ENCODE peak calls at places on chromosome 21, in nine cellular contexts. M is upper lobe of left lung, F is NB4, L is A549, J is spleen, K is stomach, R is IMR-90, O is esophagus squamous epithelium, G is ovary. A is an unnamed sample.

GRCh38 chr21:45460011-45460565 is 55.1 kb downstream of the COL18A1 start:
- DNase-seq in M (peak), F (no peak), L (no peak), J (peak), K (no peak), R (no peak), O (no peak), G (no peak), A (no peak)

GRCh38 chr21:16124397-16125130 is 394.8 kb downstream of the USP25 start:
- DNase-seq in M (no peak), F (no peak), L (no peak), J (no peak), K (no peak), R (peak), O (no peak), G (peak), A (no peak)

GRCh38 chr21:45125347-45125746 is 51.0 kb downstream of the ADARB1 start:
- DNase-seq in M (no peak), F (no peak), L (no peak), J (peak), K (no peak), R (no peak), O (no peak), G (no peak), A (no peak)

GRCh38 chr21:36321325-36322082 is 1.5 kb downstream of the MORC3 start:
- DNase-seq in M (no peak), F (peak), L (no peak), J (peak), K (peak), R (peak), O (no peak), G (no peak), A (no peak)

GRCh38 chr21:45110873-45111624 is 36.7 kb downstream of the ADARB1 start:
- DNase-seq in M (no peak), F (peak), L (no peak), J (no peak), K (no peak), R (no peak), O (no peak), G (no peak), A (no peak)

GRCh38 chr21:45776971-45777370 is 133.4 kb downstream of the PCBP3 start:
- DNase-seq in M (no peak), F (no peak), L (no peak), J (no peak), K (no peak), R (no peak), O (no peak), G (no peak), A (no peak)

GRCh38 chr21:34648739-34649297 is 20.0 kb upstream of the CLIC6 start:
- DNase-seq in M (no peak), F (no peak), L (no peak), J (no peak), K (peak), R (no peak), O (no peak), G (no peak), A (no peak)

GRCh38 chr21:36890086-36890485 is 76.4 kb downstream of the HLCS start:
- DNase-seq in M (no peak), F (no peak), L (no peak), J (no peak), K (no peak), R (no peak), O (no peak), G (no peak), A (no peak)

GRCh38 chr21:14675774-14676530 is 129.8 kb upstream of the SAMSN1 start:
- DNase-seq in M (no peak), F (peak), L (no peak), J (no peak), K (no peak), R (no peak), O (no peak), G (no peak), A (no peak)

GRCh38 chr21:18155508-18156193 is 89.0 kb upstream of the CHODL start:
- DNase-seq in M (no peak), F (no peak), L (no peak), J (no peak), K (no peak), R (no peak), O (no peak), G (no peak), A (no peak)

GRCh38 chr21:36209626-36210171 is 53.1 kb downstream of the DOP1B start:
- DNase-seq in M (no peak), F (peak), L (no peak), J (no peak), K (peak), R (peak), O (no peak), G (no peak), A (no peak)

GRCh38 chr21:33854604-33855003 is 61.0 kb downstream of the ATP5PO start:
- DNase-seq in M (no peak), F (no peak), L (peak), J (no peak), K (no peak), R (no peak), O (no peak), G (no peak), A (peak)

GRCh38 chr21:45997495-45998275 is 16.1 kb downstream of the COL6A1 start:
- DNase-seq in M (peak), F (no peak), L (no peak), J (peak), K (no peak), R (no peak), O (no peak), G (peak), A (no peak)

GRCh38 chr21:45543710-45544448 is 1.6 kb upstream of the SLC19A1 start:
- DNase-seq in M (peak), F (no peak), L (no peak), J (peak), K (peak), R (no peak), O (no peak), G (peak), A (no peak)

GRCh38 chr21:17576080-17576835 is 36.4 kb downstream of the BTG3 start:
- DNase-seq in M (no peak), F (no peak), L (no peak), J (no peak), K (no peak), R (no peak), O (no peak), G (no peak), A (no peak)

GRCh38 chr21:37758997-37759396 is 157.3 kb downstream of the KCNJ6 start:
- DNase-seq in M (no peak), F (peak), L (peak), J (no peak), K (peak), R (peak), O (no peak), G (no peak), A (peak)

GRCh38 chr21:27722095-27722494 is 755.2 kb upstream of the ADAMTS5 start:
- DNase-seq in M (no peak), F (no peak), L (no peak), J (no peak), K (no peak), R (no peak), O (no peak), G (no peak), A (no peak)

GRCh38 chr21:16345757-16346156 is 616.0 kb downstream of the USP25 start:
- DNase-seq in M (no peak), F (no peak), L (no peak), J (no peak), K (no peak), R (no peak), O (no peak), G (no peak), A (no peak)

GRCh38 chr21:27803571-27803970 is 836.7 kb upstream of the ADAMTS5 start:
- DNase-seq in M (no peak), F (no peak), L (no peak), J (no peak), K (no peak), R (peak), O (no peak), G (no peak), A (no peak)

GRCh38 chr21:30733026-30733425 is 14.0 kb downstream of the KRTAP21-2 start:
- DNase-seq in M (no peak), F (no peak), L (no peak), J (no peak), K (no peak), R (no peak), O (no peak), G (no peak), A (no peak)

GRCh38 chr21:27173052-27173451 is 206.2 kb upstream of the ADAMTS5 start:
- DNase-seq in M (no peak), F (no peak), L (no peak), J (no peak), K (no peak), R (no peak), O (no peak), G (no peak), A (no peak)

GRCh38 chr21:28213221-28213620 is 779.5 kb downstream of the LTN1 start:
- DNase-seq in M (no peak), F (no peak), L (no peak), J (no peak), K (no peak), R (no peak), O (no peak), G (no peak), A (no peak)

GRCh38 chr21:23218667-23219066 is 2220.5 kb downstream of the NCAM2 start:
- DNase-seq in M (no peak), F (no peak), L (no peak), J (no peak), K (no peak), R (no peak), O (no peak), G (no peak), A (no peak)

GRCh38 chr21:33655591-33656221 is 13.4 kb downstream of the ITSN1 start:
- DNase-seq in M (no peak), F (no peak), L (peak), J (no peak), K (no peak), R (peak), O (no peak), G (no peak), A (peak)

GRCh38 chr21:46182548-46183336 is 1.5 kb downstream of the SPATC1L start:
- DNase-seq in M (peak), F (no peak), L (no peak), J (peak), K (no peak), R (no peak), O (no peak), G (peak), A (no peak)

GRCh38 chr21:19468981-19469715 is 1065.6 kb upstream of the TMPRSS15 start:
- DNase-seq in M (no peak), F (no peak), L (no peak), J (no peak), K (no peak), R (no peak), O (no peak), G (no peak), A (no peak)

GRCh38 chr21:46095814-46096595 is 1.9 kb upstream of the COL6A2 start:
- DNase-seq in M (no peak), F (no peak), L (no peak), J (no peak), K (no peak), R (no peak), O (no peak), G (peak), A (no peak)

GRCh38 chr21:35232545-35233176 is 183.6 kb upstream of the RUNX1 start:
- DNase-seq in M (no peak), F (no peak), L (no peak), J (no peak), K (peak), R (peak), O (no peak), G (peak), A (peak)

GRCh38 chr21:37496972-37497371 is 130.4 kb downstream of the DYRK1A start:
- DNase-seq in M (no peak), F (no peak), L (no peak), J (no peak), K (no peak), R (no peak), O (no peak), G (no peak), A (no peak)

GRCh38 chr21:45499201-45499750 is 43.0 kb downstream of the SLC19A1 start:
- DNase-seq in M (peak), F (no peak), L (no peak), J (peak), K (no peak), R (no peak), O (no peak), G (peak), A (no peak)

GRCh38 chr21:36504067-36505058 is 24.4 kb upstream of the CLDN14 start:
- DNase-seq in M (no peak), F (peak), L (peak), J (no peak), K (no peak), R (peak), O (no peak), G (peak), A (peak)

GRCh38 chr21:36385233-36385908 is at the start of gene CHAF1B:
- DNase-seq in M (peak), F (peak), L (peak), J (peak), K (peak), R (peak), O (no peak), G (peak), A (peak)

GRCh38 chr21:35770101-35770945 is 290.0 kb downstream of the SETD4 start:
- DNase-seq in M (no peak), F (no peak), L (no peak), J (no peak), K (no peak), R (no peak), O (no peak), G (no peak), A (no peak)

GRCh38 chr21:17765207-17765606 is 53.9 kb downstream of the C21orf91 start:
- DNase-seq in M (no peak), F (no peak), L (no peak), J (no peak), K (no peak), R (no peak), O (no peak), G (no peak), A (no peak)

GRCh38 chr21:41167348-41168342 is at the start of gene BACE2:
- DNase-seq in M (peak), F (no peak), L (peak), J (peak), K (peak), R (peak), O (no peak), G (peak), A (peak)
- TF ChIP-seq POLR2A in M (peak), F (no peak), L (no peak), J (no peak), K (no peak), R (peak), O (no peak), G (peak), A (peak)

DNA sequence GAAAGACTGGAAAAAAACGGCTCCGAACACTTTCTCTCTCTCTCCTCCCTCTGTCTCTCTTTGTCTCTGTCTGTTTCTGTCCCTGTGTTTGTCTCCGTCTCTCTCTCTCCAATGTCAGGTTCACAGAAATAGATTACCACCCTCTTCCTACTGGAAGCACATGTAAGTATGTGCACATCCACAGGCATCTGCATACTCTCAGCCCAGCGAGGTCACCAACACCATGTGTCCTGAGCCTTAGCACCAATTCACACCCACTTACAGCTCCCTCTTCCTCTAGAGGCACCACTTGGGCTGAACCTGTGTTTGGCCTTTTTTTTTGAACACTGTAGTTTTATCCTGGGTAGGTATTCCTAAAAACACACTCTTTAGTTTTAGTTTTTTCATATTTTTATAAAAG is 130.5 kb downstream of the ETS2 start:
- DNase-seq in M (no peak), F (no peak), L (no peak), J (no peak), K (no peak), R (no peak), O (no peak), G (no peak), A (no peak)
- TF ChIP-seq POLR2A in M (no peak), F (no peak), L (no peak), J (no peak), K (no peak), R (no peak), O (no peak), G (no peak), A (no peak)

GRCh38 chr21:29308456-29308783 is 9.7 kb downstream of the BACH1 start:
- DNase-seq in M (no peak), F (no peak), L (no peak), J (no peak), K (no peak), R (no peak), O (no peak), G (no peak), A (no peak)

GRCh38 chr21:29313662-29314408 is 15.1 kb downstream of the BACH1 start:
- DNase-seq in M (no peak), F (no peak), L (no peak), J (no peak), K (no peak), R (no peak), O (no peak), G (no peak), A (no peak)

GRCh38 chr21:29315155-29315749 is 16.5 kb downstream of the BACH1 start:
- DNase-seq in M (no peak), F (no peak), L (no peak), J (no peak), K (no peak), R (no peak), O (no peak), G (no peak), A (no peak)

GRCh38 chr21:29309703-29310102 is 11.0 kb downstream of the BACH1 start:
- DNase-seq in M (no peak), F (no peak), L (no peak), J (no peak), K (no peak), R (no peak), O (no peak), G (no peak), A (no peak)

DNA sequence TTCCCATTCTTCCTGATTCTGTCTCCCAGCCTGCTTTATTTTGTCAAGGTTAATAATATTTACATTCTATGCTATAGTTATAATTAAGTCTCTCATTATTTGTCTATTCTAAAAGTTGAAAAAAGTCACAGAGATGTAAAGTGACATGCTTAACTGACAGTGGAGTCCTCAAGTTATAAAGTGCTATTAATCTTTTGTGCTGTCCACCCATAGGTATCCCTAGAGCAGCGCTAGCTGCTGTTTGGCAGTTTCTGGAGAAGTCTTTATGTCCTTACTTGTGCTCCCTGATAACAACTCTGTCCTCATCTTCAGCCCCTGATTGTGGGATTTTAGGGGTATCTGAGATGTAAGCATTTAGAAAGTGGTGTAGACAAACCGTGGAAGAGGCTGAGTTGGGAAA is 13.1 kb downstream of the BACH1 start:
- DNase-seq in M (no peak), F (no peak), L (no peak), J (no peak), K (no peak), R (no peak), O (no peak), G (no peak), A (no peak)
- TF ChIP-seq POLR2A in M (no peak), F (no peak), L (no peak), J (no peak), K (no peak), R (no peak), O (no peak), G (no peak), A (no peak)

GRCh38 chr21:44065428-44065827 is 41.8 kb upstream of the PWP2 start:
- DNase-seq in M (no peak), F (peak), L (no peak), J (peak), K (peak), R (peak), O (no peak), G (no peak), A (no peak)
- TF ChIP-seq POLR2A in M (peak), F (no peak), L (no peak), J (no peak), K (no peak), R (no peak), O (no peak), G (no peak), A (no peak)

GRCh38 chr21:25639167-25639921 is at the start of gene JAM2:
- DNase-seq in M (peak), F (no peak), L (no peak), J (peak), K (no peak), R (peak), O (no peak), G (peak), A (peak)
- TF ChIP-seq POLR2A in M (peak), F (no peak), L (no peak), J (no peak), K (no peak), R (no peak), O (no peak), G (no peak), A (peak)

GRCh38 chr21:32389337-32390015 is 3.3 kb downstream of the URB1 start:
- DNase-seq in M (no peak), F (no peak), L (no peak), J (peak), K (no peak), R (peak), O (no peak), G (no peak), A (no peak)

GRCh38 chr21:32391755-32392154 is 1.1 kb downstream of the URB1 start:
- DNase-seq in M (no peak), F (no peak), L (no peak), J (no peak), K (no peak), R (no peak), O (no peak), G (no peak), A (no peak)

GRCh38 chr21:32393677-32394001 is 827 bp upstream of the URB1 start:
- DNase-seq in M (no peak), F (peak), L (no peak), J (no peak), K (no peak), R (no peak), O (no peak), G (no peak), A (no peak)

GRCh38 chr21:32392299-32392879 is 423 bp downstream of the URB1 start:
- DNase-seq in M (no peak), F (peak), L (no peak), J (no peak), K (no peak), R (no peak), O (no peak), G (no peak), A (no peak)

GRCh38 chr21:32392880-32393676 is at the start of gene URB1:
- DNase-seq in M (peak), F (peak), L (peak), J (peak), K (peak), R (peak), O (peak), G (peak), A (peak)
- TF ChIP-seq POLR2A in M (peak), F (peak), L (peak), J (no peak), K (peak), R (no peak), O (peak), G (peak), A (peak)

GRCh38 chr21:32483293-32483595 is 70.7 kb downstream of the EVA1C start:
- DNase-seq in M (no peak), F (no peak), L (no peak), J (no peak), K (no peak), R (no peak), O (no peak), G (no peak), A (no peak)
- TF ChIP-seq POLR2A in M (no peak), F (no peak), L (no peak), J (no peak), K (no peak), R (no peak), O (no peak), G (no peak), A (no peak)

GRCh38 chr21:39321424-39321823 is 8.0 kb upstream of the BRWD1 start:
- DNase-seq in M (no peak), F (no peak), L (no peak), J (no peak), K (no peak), R (peak), O (no peak), G (no peak), A (no peak)
- TF ChIP-seq POLR2A in M (no peak), F (no peak), L (no peak), J (no peak), K (no peak), R (no peak), O (no peak), G (no peak), A (no peak)

DNA sequence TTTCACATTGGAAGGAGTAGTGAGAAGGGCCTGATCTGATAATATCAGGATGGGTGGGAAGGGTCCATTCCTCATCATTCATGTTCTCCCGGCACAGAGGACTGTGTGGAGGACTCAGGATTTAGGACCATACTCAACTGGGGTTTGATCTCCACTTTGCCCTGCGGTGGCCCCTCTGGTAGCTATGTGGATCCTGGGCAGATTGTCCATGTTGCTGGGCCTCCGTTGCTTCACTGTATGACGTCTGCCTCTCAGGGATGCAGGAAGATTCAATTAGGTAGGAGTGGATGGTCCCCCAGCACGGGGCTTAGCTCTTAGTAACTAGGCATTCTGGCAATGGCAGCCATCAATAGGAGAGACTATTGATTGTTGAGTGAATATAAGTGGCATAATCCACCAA is 2.3 kb downstream of the ETS2 start:
- DNase-seq in M (no peak), F (no peak), L (no peak), J (no peak), K (no peak), R (peak), O (no peak), G (no peak), A (no peak)
- TF ChIP-seq POLR2A in M (peak), F (no peak), L (no peak), J (no peak), K (no peak), R (peak), O (no peak), G (no peak), A (no peak)

GRCh38 chr21:42298657-42299056 is 16.6 kb downstream of the TFF3 start:
- DNase-seq in M (no peak), F (no peak), L (no peak), J (no peak), K (no peak), R (no peak), O (no peak), G (no peak), A (no peak)
- TF ChIP-seq POLR2A in M (no peak), F (no peak), L (no peak), J (no peak), K (no peak), R (no peak), O (no peak), G (no peak), A (no peak)